ENCODE peak calls at places on chromosomes 16 and 17, in nine cellular contexts. N is activated CD4-positive, alpha-beta T cell treated with anti-CD3 and anti-CD28 coated beads, Interleukin-2, amount 50 U/mL, for 1 hour; I is activated effector memory CD4-positive, alpha-beta T cell treated with Interleukin-2 at 50 U/mL for 16 hours; S is midbrain; T is adipocyte; V is NCI-H748 treated with DMSO at 0.1 percent for 48 hours; D is left cardiac atrium; Y is stimulated activated CD8-positive, alpha-beta memory T cell treated with anti-CD3 and anti-CD28 coated beads, Interleukin-12 subunit alpha, Interleukin-12 subunit beta, amount 100 ng/mL, for 4 hours; A is activated T-helper 9 cell treated with anti-CD3 and anti-CD28 coated beads, Interleukin-2, amount 50 U/mL, for 16 hours. G is an unnamed sample.

GRCh38 chr16:28915181-28915580 is 9.9 kb downstream of the RABEP2 start:
- DNase-seq in N (no peak), I (no peak), S (no peak), T (peak), V (no peak), D (no peak), Y (no peak), A (no peak), G (no peak)

GRCh38 chr17:27523712-27524111 is 67.5 kb downstream of the KSR1 start:
- DNase-seq in N (no peak), I (no peak), S (no peak), T (no peak), V (no peak), D (no peak), Y (no peak), A (no peak), G (no peak)

GRCh38 chr17:39742126-39742855 is 4.6 kb downstream of the GRB7 start:
- DNase-seq in N (no peak), I (no peak), S (no peak), T (no peak), V (no peak), D (no peak), Y (no peak), A (no peak), G (no peak)

GRCh38 chr17:55295411-55296170 is 30.8 kb downstream of the HLF start:
- DNase-seq in N (peak), I (peak), S (peak), T (peak), V (no peak), D (peak), Y (no peak), A (peak), G (no peak)

GRCh38 chr17:45270828-45271418 is 9.0 kb upstream of the SPATA32 start:
- DNase-seq in N (peak), I (peak), S (no peak), T (no peak), V (no peak), D (no peak), Y (peak), A (peak), G (no peak)

GRCh38 chr16:61581417-61582046 is 454.7 kb downstream of the CDH8 start:
- DNase-seq in N (no peak), I (no peak), S (no peak), T (no peak), V (no peak), D (no peak), Y (no peak), A (no peak), G (no peak)

GRCh38 chr16:17269434-17269833 is 201.3 kb downstream of the XYLT1 start:
- DNase-seq in N (no peak), I (no peak), S (no peak), T (no peak), V (no peak), D (no peak), Y (no peak), A (no peak), G (no peak)

GRCh38 chr17:29430275-29430674 is 40.1 kb downstream of the TAOK1 start:
- DNase-seq in N (no peak), I (no peak), S (no peak), T (no peak), V (no peak), D (no peak), Y (no peak), A (no peak), G (no peak)

GRCh38 chr16:57903656-57904055 is 67.3 kb downstream of the CNGB1 start:
- DNase-seq in N (no peak), I (no peak), S (no peak), T (no peak), V (no peak), D (no peak), Y (no peak), A (no peak), G (no peak)

GRCh38 chr17:2777242-2777867 is 18.9 kb upstream of the RAP1GAP2 start:
- DNase-seq in N (no peak), I (no peak), S (no peak), T (no peak), V (no peak), D (no peak), Y (no peak), A (no peak), G (no peak)